ENCODE peak calls at places on chromosome 5, in five cellular contexts. N is cardiac muscle cell, G is heart right ventricle, X is uterus, O is brain microvascular endothelial cell. V is an unnamed sample.

GRCh38 chr5:39209924-39210323 is 9.4 kb downstream of the FYB1 start:
- DNase-seq in N (no peak), G (no peak), X (no peak), O (no peak), V (no peak)

GRCh38 chr5:172144291-172144815 is 43.7 kb downstream of the STK10 start:
- DNase-seq in N (peak), G (peak), X (no peak), O (peak), V (no peak)

GRCh38 chr5:153460421-153460820 is 30.0 kb upstream of the GRIA1 start:
- DNase-seq in N (no peak), G (no peak), X (no peak), O (no peak), V (no peak)

GRCh38 chr5:170360712-170361501 is 28.3 kb downstream of the KCNMB1 start:
- DNase-seq in N (no peak), G (no peak), X (no peak), O (no peak), V (no peak)

GRCh38 chr5:59189482-59189881 is 606.6 kb downstream of the RAB3C start:
- DNase-seq in N (peak), G (no peak), X (no peak), O (no peak), V (no peak)

GRCh38 chr5:56981906-56982305 is 30.0 kb upstream of the MIER3 start:
- DNase-seq in N (no peak), G (no peak), X (no peak), O (no peak), V (no peak)

GRCh38 chr5:19497229-19497815 is 490.7 kb downstream of the CDH18 start:
- DNase-seq in N (no peak), G (no peak), X (no peak), O (no peak), V (no peak)

GRCh38 chr5:30690931-30691330 is 502.6 kb upstream of the CDH6 start:
- DNase-seq in N (no peak), G (no peak), X (no peak), O (no peak), V (no peak)

GRCh38 chr5:58235279-58235678 is 224.6 kb downstream of the PLK2 start:
- DNase-seq in N (peak), G (no peak), X (no peak), O (no peak), V (no peak)

GRCh38 chr5:150109921-150110320 is 23.6 kb upstream of the CSF1R start:
- DNase-seq in N (no peak), G (no peak), X (peak), O (no peak), V (no peak)

GRCh38 chr5:132272341-132273210 is 15.1 kb downstream of the PDLIM4 start:
- DNase-seq in N (peak), G (no peak), X (peak), O (peak), V (no peak)

GRCh38 chr5:143887302-143887638 is 75.3 kb downstream of the HMHB1 start:
- DNase-seq in N (peak), G (peak), X (peak), O (peak), V (no peak)

GRCh38 chr5:172920447-172920849 is 38.8 kb upstream of the RPL26L1 start:
- DNase-seq in N (peak), G (no peak), X (peak), O (peak), V (peak)

GRCh38 chr5:158471179-158471924 is 612.4 kb upstream of the CLINT1 start:
- DNase-seq in N (no peak), G (no peak), X (no peak), O (no peak), V (no peak)

GRCh38 chr5:145681216-145681615 is 153.9 kb downstream of the PRELID2 start:
- DNase-seq in N (no peak), G (no peak), X (no peak), O (no peak), V (no peak)

GRCh38 chr5:102539598-102539997 is 40.8 kb upstream of the SLCO6A1 start:
- DNase-seq in N (no peak), G (no peak), X (no peak), O (no peak), V (no peak)

GRCh38 chr5:150103678-150104549 is 17.6 kb upstream of the CSF1R start:
- DNase-seq in N (no peak), G (no peak), X (peak), O (no peak), V (no peak)

GRCh38 chr5:122237906-122238305 is 74.1 kb upstream of the SNCAIP start:
- DNase-seq in N (no peak), G (no peak), X (no peak), O (no peak), V (no peak)

GRCh38 chr5:175246242-175246891 is 197.6 kb downstream of the DRD1 start:
- DNase-seq in N (peak), G (no peak), X (peak), O (peak), V (peak)

GRCh38 chr5:171483453-171484177 is 64.2 kb downstream of the FGF18 start:
- DNase-seq in N (peak), G (peak), X (peak), O (peak), V (peak)

GRCh38 chr5:117621921-117622320 is 1047.3 kb upstream of the SEMA6A start:
- DNase-seq in N (no peak), G (no peak), X (no peak), O (no peak), V (no peak)

GRCh38 chr5:34686762-34687268 is 30.7 kb downstream of the RAI14 start:
- DNase-seq in N (peak), G (peak), X (peak), O (peak), V (peak)

GRCh38 chr5:36389245-36389644 is 87.5 kb upstream of the RANBP3L start:
- DNase-seq in N (peak), G (peak), X (no peak), O (no peak), V (no peak)

GRCh38 chr5:178116406-178116885 is 3.1 kb downstream of the N4BP3 start:
- DNase-seq in N (no peak), G (no peak), X (no peak), O (no peak), V (no peak)

GRCh38 chr5:43396762-43397304 is 15.4 kb downstream of the CCL28 start:
- DNase-seq in N (peak), G (peak), X (peak), O (no peak), V (no peak)

GRCh38 chr5:119743927-119744326 is 114.6 kb downstream of the FAM170A start:
- DNase-seq in N (peak), G (no peak), X (no peak), O (peak), V (no peak)

GRCh38 chr5:120326651-120327050 is 137.4 kb upstream of the PRR16 start:
- DNase-seq in N (no peak), G (no peak), X (no peak), O (no peak), V (peak)

GRCh38 chr5:88677943-88678779 is 204.8 kb downstream of the MEF2C start:
- DNase-seq in N (no peak), G (no peak), X (no peak), O (no peak), V (no peak)

GRCh38 chr5:67194169-67194568 is 2.4 kb downstream of the CD180 start:
- DNase-seq in N (no peak), G (no peak), X (no peak), O (no peak), V (no peak)
- H3K4me3 ChIP-seq in N (no peak), G (no peak), X (no peak), O (no peak), V (no peak)

GRCh38 chr5:10198021-10198420 is 51.7 kb downstream of the ATPSCKMT start:
- DNase-seq in N (no peak), G (no peak), X (no peak), O (no peak), V (no peak)

GRCh38 chr5:10202089-10202753 is 47.5 kb downstream of the ATPSCKMT start:
- DNase-seq in N (no peak), G (no peak), X (no peak), O (no peak), V (no peak)

GRCh38 chr5:10199700-10200099 is 50.0 kb downstream of the ATPSCKMT start:
- DNase-seq in N (no peak), G (no peak), X (no peak), O (no peak), V (no peak)

DNA sequence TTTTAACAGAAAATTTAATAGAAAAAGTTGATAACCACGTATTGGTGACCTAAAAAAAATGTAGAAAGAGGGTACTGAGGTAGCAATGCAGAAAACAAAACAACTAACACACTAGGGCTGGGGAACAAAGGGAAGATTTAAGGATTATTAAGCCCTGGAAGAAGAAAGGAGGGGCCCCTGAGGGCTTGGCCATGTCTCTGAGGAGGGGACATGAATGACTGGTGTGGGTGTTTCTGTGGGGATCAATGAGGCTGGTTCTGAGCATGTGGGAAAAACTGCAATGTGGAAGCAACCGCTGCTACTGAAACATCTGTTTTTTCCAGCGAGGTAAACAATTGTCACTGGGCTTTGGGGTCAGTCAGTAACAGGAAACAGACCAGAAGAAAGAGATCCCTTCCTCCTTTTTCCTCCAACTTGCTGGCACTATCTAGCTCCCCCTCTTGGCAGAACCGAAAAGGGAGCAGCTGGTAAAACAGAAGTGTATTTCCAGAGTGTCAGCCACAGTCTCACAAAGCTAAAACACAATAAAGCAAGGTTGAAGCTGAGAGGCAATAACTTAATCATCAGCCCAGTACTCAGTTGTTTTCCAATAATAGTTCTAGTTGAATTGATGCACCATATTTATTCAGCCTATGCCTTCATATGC is 48.3 kb downstream of the ATPSCKMT start:
- DNase-seq in N (no peak), G (no peak), X (no peak), O (no peak), V (no peak)
- TF ChIP-seq CTCF in N (peak), G (peak), X (no peak), O (peak), V (peak)

DNA sequence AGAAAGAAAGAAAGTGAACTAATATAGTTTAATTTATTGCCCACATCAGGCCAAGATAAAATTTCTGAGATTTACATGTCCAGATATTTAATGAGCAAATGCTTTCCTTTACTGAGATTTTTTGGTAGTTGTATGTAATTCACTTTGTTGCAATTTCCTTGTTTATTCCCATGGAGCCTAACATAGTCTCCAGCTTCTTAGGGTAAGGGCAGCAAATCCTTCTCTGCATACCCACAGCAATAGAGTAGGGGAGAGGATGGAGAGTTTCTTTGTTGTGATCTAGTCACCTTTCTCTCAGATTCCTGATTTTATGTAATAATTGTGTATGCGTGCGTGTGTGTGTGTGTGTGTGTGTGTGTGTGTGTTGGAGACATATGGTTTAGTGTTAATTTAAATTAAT is 51.6 kb upstream of the DPYSL3 start:
- DNase-seq in N (no peak), G (no peak), X (no peak), O (no peak), V (no peak)
- H3K27ac ChIP-seq in N (no peak), G (no peak), X (peak), O (no peak), V (no peak)

GRCh38 chr5:74549351-74549750 is 91.2 kb downstream of the ENC1 start:
- DNase-seq in N (no peak), G (no peak), X (no peak), O (no peak), V (no peak)
- H3K4me3 ChIP-seq in N (no peak), G (no peak), X (no peak), O (no peak), V (no peak)

DNA sequence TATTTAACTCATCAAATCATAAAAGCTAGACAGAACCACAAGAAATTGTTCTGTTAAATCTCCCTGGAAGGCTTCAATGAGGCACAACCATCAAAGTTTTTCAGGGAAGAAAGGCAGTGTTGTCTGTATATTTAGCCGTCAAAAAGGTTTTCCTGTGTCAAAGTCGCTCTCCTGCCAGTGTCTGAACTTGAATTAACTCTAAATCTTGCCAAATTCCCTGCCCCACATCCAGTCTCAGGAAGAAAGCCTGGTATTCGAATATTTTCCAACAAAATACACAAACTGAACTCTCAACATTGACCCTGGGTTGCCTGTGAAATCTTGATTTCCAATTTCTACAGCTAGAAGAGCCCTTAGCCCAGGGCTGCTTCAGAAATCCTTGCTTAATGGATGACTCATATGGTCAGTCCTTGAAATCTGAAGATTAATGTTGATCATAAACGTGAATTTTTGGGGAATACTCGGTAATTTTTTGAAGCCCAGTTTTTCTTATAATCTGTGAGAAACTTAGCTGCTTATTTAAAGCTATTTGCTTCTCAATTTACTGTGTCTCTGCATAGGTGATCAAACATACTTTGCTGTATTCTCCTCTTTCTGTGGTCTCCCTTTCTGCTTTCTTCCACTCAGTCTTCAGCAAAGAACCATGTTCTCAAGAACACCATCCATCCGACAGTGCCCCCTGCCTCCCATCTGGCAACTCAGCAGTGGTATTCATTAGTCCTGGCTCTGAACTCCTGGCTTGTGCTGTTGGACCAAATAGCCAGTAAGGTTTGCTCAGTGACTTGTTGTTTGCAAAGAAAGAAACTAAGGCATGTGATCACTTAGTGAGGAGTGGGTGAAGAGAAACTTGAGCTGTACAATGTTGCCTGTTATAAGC is 58.9 kb downstream of the NREP start:
- DNase-seq in N (peak), G (no peak), X (no peak), O (peak), V (no peak)
- TF ChIP-seq CTCF in N (peak), G (no peak), X (no peak), O (peak), V (peak)

GRCh38 chr5:142807378-142807911 is 37.3 kb downstream of the ARHGAP26 start:
- DNase-seq in N (no peak), G (no peak), X (no peak), O (no peak), V (no peak)
- H3K27ac ChIP-seq in N (peak), G (peak), X (no peak), O (no peak), V (no peak)

GRCh38 chr5:179344301-179345178 is 721 bp downstream of the ADAMTS2 start:
- DNase-seq in N (peak), G (no peak), X (peak), O (no peak), V (no peak)
- H3K4me3 ChIP-seq in N (peak), G (peak), X (peak), O (peak), V (peak)